ENCODE peak calls at places on chromosomes 5 and 9, in four cellular contexts. X is kidney epithelial cell, M is neural crest cell, R is testis. L is an unnamed sample.

GRCh38 chr5:141969783-141970741 is 1.2 kb downstream of the RNF14 start:
- DNase-seq in R (peak), X (no peak), M (no peak), L (no peak)

GRCh38 chr5:111278824-111279504 is 54.8 kb downstream of the CAMK4 start:
- DNase-seq in R (peak), X (no peak), M (peak), L (no peak)

GRCh38 chr5:15927710-15928380 is 251.7 kb downstream of the MARCHF11 start:
- DNase-seq in R (peak), X (no peak), M (no peak), L (no peak)

GRCh38 chr9:77176686-77177142 is 620 bp upstream of the VPS13A start:
- DNase-seq in X (no peak), R (no peak), M (no peak), L (no peak)

GRCh38 chr9:89790542-89791109 is 185.8 kb downstream of the GADD45G start:
- DNase-seq in R (no peak), X (no peak), M (no peak), L (no peak)

GRCh38 chr5:89384391-89384790 is 501.4 kb upstream of the MEF2C start:
- DNase-seq in M (no peak), X (no peak), R (no peak), L (no peak)

GRCh38 chr5:157384971-157385709 is 74.9 kb upstream of the NIPAL4 start:
- DNase-seq in X (peak), R (no peak), M (no peak), L (no peak)

GRCh38 chr9:126842977-126843799 is 17.3 kb upstream of the ZBTB34 start:
- DNase-seq in X (no peak), M (no peak), R (peak), L (peak)

GRCh38 chr5:17928571-17928970 is 294.3 kb downstream of the TAF11L14 start:
- DNase-seq in R (no peak), X (no peak), M (no peak), L (no peak)

GRCh38 chr5:176415240-176416122 is 858 bp downstream of the CLTB start:
- DNase-seq in X (no peak), R (peak), M (peak), L (peak)

GRCh38 chr5:4879693-4880303 is 260.3 kb upstream of the ADAMTS16 start:
- DNase-seq in R (peak), X (peak), M (peak), L (no peak)

DNA sequence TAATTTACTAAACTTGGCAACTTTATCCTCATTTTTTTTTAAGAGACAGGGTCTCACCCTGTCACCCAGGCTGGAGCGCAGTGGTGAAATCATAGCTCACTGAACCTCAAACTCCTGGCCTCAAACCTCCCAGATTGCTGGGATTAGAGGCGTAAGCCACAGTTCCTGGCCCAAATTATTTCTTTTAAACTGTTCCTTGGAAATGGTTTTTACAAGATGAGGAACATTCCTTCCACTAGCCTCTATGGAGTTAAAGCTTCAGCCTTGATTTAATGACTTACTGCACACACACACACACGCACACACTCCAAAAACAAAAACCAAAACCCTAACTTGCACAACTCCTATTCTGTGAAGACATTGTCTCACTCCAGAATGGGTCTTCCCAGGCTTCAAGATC is 77.2 kb upstream of the TARS1 start:
- DNase-seq in M (no peak), X (no peak), R (no peak), L (no peak)
- TF ChIP-seq CTCF in M (no peak), X (no peak), R (no peak), L (no peak)

GRCh38 chr9:2179557-2179956 is 164.4 kb downstream of the SMARCA2 start:
- DNase-seq in X (no peak), M (no peak), R (no peak), L (no peak)
- TF ChIP-seq CTCF in X (no peak), M (no peak), R (no peak), L (no peak)

GRCh38 chr9:127920794-127921193 is 4.0 kb upstream of the ST6GALNAC4 start:
- DNase-seq in M (no peak), R (no peak), X (no peak), L (no peak)
- TF ChIP-seq CTCF in M (no peak), R (no peak), X (no peak), L (no peak)

DNA sequence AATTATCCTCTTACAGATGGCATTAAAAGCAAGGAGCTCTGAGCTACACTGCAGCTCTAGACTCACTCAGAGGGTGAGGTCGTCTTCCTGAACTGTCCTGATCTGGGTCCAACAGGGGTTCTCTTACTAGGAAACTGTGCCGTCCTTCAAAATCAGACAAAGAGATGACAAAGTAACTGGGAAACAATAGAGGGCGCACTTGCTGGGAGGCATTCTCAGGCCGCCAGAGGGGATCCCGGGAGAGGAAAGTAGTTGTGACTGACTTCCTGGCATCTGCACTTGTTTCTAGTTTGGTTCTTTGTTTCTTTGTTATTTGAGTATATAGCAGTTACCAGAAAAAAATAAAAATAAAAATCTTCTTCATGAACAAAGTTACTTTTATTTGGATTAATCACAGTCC is 142.9 kb upstream of the MSX2 start:
- DNase-seq in X (no peak), R (peak), M (peak), L (peak)
- TF ChIP-seq CTCF in X (peak), R (no peak), M (peak), L (no peak)

GRCh38 chr5:60161340-60161934 is 267.9 kb upstream of the PDE4D start:
- DNase-seq in M (no peak), R (no peak), X (no peak), L (no peak)
- TF ChIP-seq CTCF in M (peak), R (peak), X (peak), L (peak)

GRCh38 chr5:150175536-150175935 is 9.0 kb downstream of the CDX1 start:
- DNase-seq in X (no peak), R (no peak), M (no peak), L (no peak)
- TF ChIP-seq CTCF in X (peak), R (peak), M (peak), L (no peak)

GRCh38 chr9:114387678-114388431 is at the start of gene AKNA:
- DNase-seq in M (peak), R (peak), X (no peak), L (peak)
- TF ChIP-seq CTCF in M (no peak), R (no peak), X (no peak), L (no peak)

GRCh38 chr5:9851458-9851857 is 221.3 kb upstream of the TAS2R1 start:
- DNase-seq in R (no peak), X (no peak), M (no peak), L (no peak)
- TF ChIP-seq CTCF in R (no peak), X (peak), M (peak), L (no peak)